ENCODE peak calls at places on chromosomes 4 and X, in four cellular contexts. W is right lobe of liver, C is AG09319, Z is body of pancreas. R is an unnamed sample.

GRCh38 chr4:37983951-37984350 is 23.8 kb downstream of the PTTG2 start:
- DNase-seq in W (no peak), C (no peak), Z (no peak), R (no peak)

GRCh38 chr4:24104173-24104572 is 214.3 kb upstream of the PPARGC1A start:
- DNase-seq in W (peak; percentile 81), C (no peak), Z (no peak), R (no peak)

GRCh38 chr4:169662226-169662625 is 41.8 kb downstream of the CLCN3 start:
- DNase-seq in W (no peak), C (no peak), Z (no peak), R (no peak)

GRCh38 chr4:186624951-186625350 is 69.6 kb upstream of the MTNR1A start:
- DNase-seq in W (no peak), C (peak; percentile 44), Z (no peak), R (no peak)

GRCh38 chr4:179666226-179666625 is 2224.0 kb upstream of the AGA start:
- DNase-seq in W (no peak), C (no peak), Z (no peak), R (no peak)

GRCh38 chr4:80266267-80266901 is at the start of gene FGF5:
- DNase-seq in W (no peak), C (peak; percentile 90), Z (peak; percentile 10), R (no peak)

GRCh38 chr4:123170843-123171242 is 225.8 kb upstream of the SPRY1 start:
- DNase-seq in W (no peak), C (no peak), Z (no peak), R (no peak)

GRCh38 chr4:145538636-145539035 is 57.0 kb downstream of the SMAD1 start:
- DNase-seq in W (no peak), C (no peak), Z (no peak), R (no peak)

GRCh38 chr4:111630705-111631104 is 514.5 kb upstream of the FAM241A start:
- DNase-seq in W (no peak), C (no peak), Z (no peak), R (no peak)

GRCh38 chrX:134484039-134484438 is 24.1 kb downstream of the HPRT1 start:
- DNase-seq in W (no peak), C (no peak), Z (no peak), R (no peak)

GRCh38 chr4:22532117-22532516 is 16.3 kb upstream of the ADGRA3 start:
- DNase-seq in W (no peak), C (no peak), Z (no peak), R (no peak)

DNA sequence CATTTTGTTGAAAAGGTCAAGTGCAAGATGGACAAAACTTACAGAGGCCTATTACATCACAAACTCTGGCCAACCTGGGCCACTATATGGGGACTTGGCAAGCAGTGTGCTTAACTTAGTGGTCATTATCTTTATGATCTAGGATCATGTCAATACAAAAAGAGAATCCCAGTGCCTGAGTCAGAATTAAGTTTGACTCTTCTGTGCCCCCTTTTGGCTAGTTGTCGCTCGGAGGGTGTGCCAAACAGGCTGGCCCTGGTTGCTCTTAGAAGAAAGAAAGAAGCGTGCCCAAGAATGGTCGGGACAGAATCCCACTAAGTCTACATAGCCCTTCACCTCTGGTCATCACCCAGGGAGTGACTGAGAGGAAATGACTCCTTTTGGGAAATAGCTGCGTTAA is 100.1 kb downstream of the EIF4E start:
- DNase-seq in W (no peak), C (no peak), Z (no peak), R (peak; percentile 27)
- TF ChIP-seq CTCF in W (peak; percentile 11), C (no peak), Z (no peak), R (no peak)

GRCh38 chrX:50941638-50942037 is 31.1 kb downstream of the BMP15 start:
- DNase-seq in W (no peak), C (no peak), Z (no peak), R (peak; percentile 19)
- TF ChIP-seq CTCF in W (peak; percentile 42), C (peak; percentile 34), Z (peak; percentile 5), R (peak; percentile 20)

GRCh38 chr4:100424376-100424775 is 93.4 kb downstream of the EMCN start:
- DNase-seq in W (no peak), C (no peak), Z (no peak), R (no peak)

GRCh38 chr4:100420571-100420970 is 97.3 kb downstream of the EMCN start:
- DNase-seq in W (no peak), C (no peak), Z (no peak), R (no peak)

GRCh38 chr4:100417565-100417964 is 100.3 kb downstream of the EMCN start:
- DNase-seq in W (no peak), C (peak; percentile 34), Z (no peak), R (no peak)

GRCh38 chr4:100422911-100423310 is 94.9 kb downstream of the EMCN start:
- DNase-seq in W (no peak), C (no peak), Z (no peak), R (no peak)

DNA sequence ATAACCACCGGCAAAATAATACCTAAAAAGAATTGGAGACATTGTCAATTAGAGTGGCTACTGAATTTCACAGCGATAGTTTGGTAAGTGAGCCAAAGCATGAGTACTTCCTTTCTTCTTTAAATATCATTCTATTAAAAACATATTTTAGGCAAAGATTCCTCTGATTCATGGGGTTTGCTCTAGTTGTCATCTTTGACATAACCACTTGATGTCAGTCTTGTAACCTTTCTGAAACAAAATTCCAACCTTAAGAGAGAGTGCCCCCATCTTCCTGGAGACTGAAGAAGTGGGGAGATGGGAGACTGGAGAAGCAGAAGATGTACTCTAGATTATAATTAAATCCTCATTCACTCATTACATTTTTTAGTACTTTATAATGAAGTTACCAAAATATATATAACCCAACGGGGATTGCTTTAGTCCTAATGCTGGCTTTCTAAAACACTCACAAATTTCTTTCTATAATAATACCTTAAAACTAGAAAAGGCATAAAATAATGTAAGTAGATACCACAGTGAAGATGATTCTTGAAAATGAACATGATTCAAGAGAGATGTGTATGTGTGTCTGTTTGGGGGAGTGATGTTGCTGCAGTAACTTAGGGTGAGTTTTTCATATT is 96.4 kb downstream of the EMCN start:
- DNase-seq in W (no peak), C (peak; percentile 11), Z (no peak), R (no peak)
- TF ChIP-seq CTCF in W (peak; percentile 30), C (peak; percentile 53), Z (peak; percentile 32), R (no peak)

GRCh38 chrX:17805120-17805519 is 56.0 kb downstream of the RAI2 start:
- DNase-seq in W (no peak), C (no peak), Z (no peak), R (no peak)
- TF ChIP-seq CTCF in W (no peak), C (no peak), Z (no peak), R (no peak)

DNA sequence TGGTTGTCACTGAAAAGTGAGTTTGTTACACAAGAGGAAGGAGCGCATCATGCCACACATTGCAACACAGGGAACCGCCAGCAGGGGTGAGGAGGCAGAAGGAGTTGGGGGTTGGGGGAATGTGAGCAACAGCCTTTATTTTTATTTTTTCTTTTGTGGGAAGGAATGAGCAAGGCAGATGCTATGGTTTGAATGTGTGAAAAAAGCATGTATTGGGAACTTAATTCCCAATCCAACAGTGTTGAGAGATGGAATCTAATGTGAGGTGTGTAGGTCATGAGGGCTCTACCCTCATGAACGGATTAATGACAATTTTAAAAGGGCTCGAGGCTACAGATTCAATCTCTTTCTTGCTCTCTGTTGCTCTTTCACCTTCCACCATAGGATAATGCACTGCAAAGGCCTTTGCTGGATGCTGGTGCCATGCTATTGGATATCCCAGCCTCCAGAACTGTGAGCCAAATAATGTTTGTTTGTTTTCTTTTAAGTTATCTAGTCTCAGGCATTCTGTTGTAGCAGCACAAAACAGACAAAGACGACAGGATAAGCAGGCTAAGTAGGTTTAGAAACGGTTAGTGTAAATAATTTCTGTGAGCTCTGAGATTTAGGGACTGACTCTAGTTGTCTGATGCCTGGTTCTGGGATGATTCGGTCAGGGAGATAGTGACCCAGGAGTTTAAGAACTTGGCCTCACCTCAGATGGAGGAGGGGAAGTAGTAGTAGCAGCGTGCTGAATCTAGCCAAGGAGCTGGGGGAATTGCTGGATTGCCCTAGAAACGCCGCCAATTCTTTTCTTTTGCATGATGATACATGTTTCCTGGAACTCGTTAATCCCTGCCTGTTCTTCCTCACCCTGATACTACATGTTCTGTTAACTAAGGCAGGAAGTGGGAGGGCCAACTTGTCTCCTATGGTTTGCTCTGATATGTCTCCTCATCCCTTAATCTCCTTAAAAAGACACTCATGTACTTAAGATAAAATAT is 156.6 kb upstream of the CTSO start:
- DNase-seq in W (no peak), C (no peak), Z (peak; percentile 20), R (no peak)
- TF ChIP-seq CTCF in W (no peak), C (no peak), Z (no peak), R (no peak)

GRCh38 chr4:12041828-12042227 is 613.1 kb upstream of the HS3ST1 start:
- DNase-seq in W (no peak), C (no peak), Z (no peak), R (no peak)
- TF ChIP-seq CTCF in W (peak; percentile 11), C (no peak), Z (no peak), R (no peak)

DNA sequence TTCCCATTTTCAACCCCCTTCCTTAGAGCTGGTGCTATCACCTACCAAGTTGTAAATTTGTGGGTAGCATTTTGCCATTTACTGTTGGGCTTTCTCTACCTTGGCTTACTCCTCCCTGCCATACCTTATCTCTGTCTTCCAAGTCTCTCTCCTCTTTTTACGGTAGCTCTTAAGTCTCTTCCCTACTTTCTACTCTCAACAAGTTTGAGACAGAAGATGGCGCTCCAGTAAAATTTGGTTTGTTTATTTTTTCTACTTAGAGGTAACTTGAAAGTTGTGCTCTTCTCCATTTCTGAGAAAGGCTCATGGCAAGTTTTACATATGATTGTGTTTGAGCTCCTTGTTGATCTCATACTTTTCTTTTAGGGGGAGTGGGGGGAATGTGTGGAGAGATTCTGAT is 1508.1 kb downstream of the TECRL start:
- DNase-seq in W (no peak), C (no peak), Z (no peak), R (no peak)
- TF ChIP-seq CTCF in W (no peak), C (no peak), Z (no peak), R (no peak)

DNA sequence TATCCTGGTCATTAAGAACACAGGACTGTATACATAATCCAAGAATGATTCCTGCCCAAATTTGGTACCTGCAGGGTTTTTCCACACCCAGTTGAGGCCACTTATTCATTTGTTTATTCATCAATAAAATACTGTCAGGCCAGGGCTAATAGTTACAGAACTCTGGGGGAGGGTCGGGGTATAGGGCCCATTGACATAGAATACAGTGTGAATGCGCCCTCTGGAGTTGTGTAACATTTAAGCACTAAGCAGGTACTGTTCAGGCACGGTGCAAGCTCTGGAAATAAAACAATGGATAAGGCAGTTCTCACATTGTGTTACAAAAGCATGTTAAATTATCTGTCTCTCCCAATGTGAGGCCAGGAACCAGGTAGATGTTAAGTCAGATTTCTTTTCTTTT is 30.8 kb upstream of the LRBA start:
- DNase-seq in W (no peak), C (no peak), Z (peak; percentile 8), R (peak; percentile 30)
- TF ChIP-seq CTCF in W (no peak), C (no peak), Z (no peak), R (no peak)

GRCh38 chr4:73864365-73864764 is 4.8 kb upstream of the CXCL1 start:
- DNase-seq in W (no peak), C (no peak), Z (peak; percentile 37), R (no peak)
- TF ChIP-seq CTCF in W (peak; percentile 61), C (peak; percentile 14), Z (peak; percentile 49), R (peak; percentile 33)

R was measured in colonic mucosa.